ENCODE peak calls at places on chromosomes 11 and 22, in eight cellular contexts. J is kidney, I is progenitor cell of endocrine pancreas, H is fibroblast of lung, F is fibroblast of pulmonary artery, N is Calu3, U is psoas muscle, W is B cell. Q is an unnamed sample.

GRCh38 chr22:28976588-28976987 is 85.0 kb downstream of the C22orf31 start:
- DNase-seq in J (no peak), I (no peak), H (peak; percentile 88), F (peak; percentile 74), N (no peak), U (no peak), W (no peak), Q (no peak)

GRCh38 chr11:2581151-2581930 is 118.5 kb downstream of the KCNQ1OT1 start:
- DNase-seq in J (peak; percentile 67), I (peak; percentile 7), H (no peak), F (no peak), N (no peak), U (peak; percentile 11), W (no peak), Q (peak; percentile 91)

GRCh38 chr11:114233755-114234154 is 62.4 kb upstream of the NNMT start:
- DNase-seq in J (no peak), I (no peak), H (no peak), F (peak; percentile 35), N (no peak), U (no peak), W (no peak), Q (no peak)

GRCh38 chr11:134452026-134452848 is 40.2 kb upstream of the B3GAT1 start:
- DNase-seq in J (no peak), I (no peak), H (no peak), F (no peak), N (no peak), U (no peak), W (no peak), Q (no peak)

GRCh38 chr22:29225422-29226090 is 19.9 kb downstream of the EMID1 start:
- DNase-seq in J (peak; percentile 95), I (no peak), H (peak; percentile 5), F (peak; percentile 22), N (no peak), U (peak; percentile 72), W (no peak), Q (no peak)

GRCh38 chr22:31489632-31490495 is at the start of gene EIF4ENIF1:
- DNase-seq in J (peak; percentile 95), I (peak; percentile 74), H (peak; percentile 86), F (peak; percentile 85), N (peak; percentile 85), U (peak; percentile 91), W (peak; percentile 91), Q (peak; percentile 95)

GRCh38 chr11:92440701-92441338 is 216.2 kb downstream of the FAT3 start:
- DNase-seq in J (no peak), I (no peak), H (peak; percentile 14), F (no peak), N (no peak), U (no peak), W (no peak), Q (no peak)

GRCh38 chr11:94271885-94272372 is 32.5 kb upstream of the IZUMO1R start:
- DNase-seq in J (no peak), I (no peak), H (no peak), F (no peak), N (no peak), U (no peak), W (no peak), Q (no peak)

GRCh38 chr11:65573391-65574146 is 1.2 kb downstream of the FAM89B start:
- DNase-seq in J (peak; percentile 87), I (no peak), H (no peak), F (no peak), N (no peak), U (no peak), W (no peak), Q (no peak)

GRCh38 chr11:17770048-17770652 is 35.6 kb downstream of the KCNC1 start:
- DNase-seq in J (peak; percentile 63), I (peak; percentile 35), H (no peak), F (no peak), N (peak; percentile 43), U (no peak), W (no peak), Q (peak; percentile 78)

GRCh38 chr22:49305215-49305965 is 522.3 kb downstream of the BRD1 start:
- DNase-seq in J (no peak), I (peak; percentile 96), H (no peak), F (peak; percentile 0), N (peak; percentile 75), U (peak; percentile 41), W (peak; percentile 55), Q (peak; percentile 86)

GRCh38 chr11:57249384-57250319 is 12.6 kb upstream of the APLNR start:
- DNase-seq in J (peak; percentile 79), I (peak; percentile 48), H (peak; percentile 38), F (peak; percentile 77), N (peak; percentile 77), U (peak; percentile 65), W (peak; percentile 38), Q (no peak)

GRCh38 chr22:19886605-19887250 is 32.1 kb upstream of the GNB1L start:
- DNase-seq in J (peak; percentile 67), I (no peak), H (peak; percentile 76), F (peak; percentile 37), N (no peak), U (peak; percentile 25), W (peak; percentile 36), Q (peak; percentile 80)

GRCh38 chr11:15185021-15185420 is 70.3 kb downstream of the INSC start:
- DNase-seq in J (no peak), I (no peak), H (no peak), F (no peak), N (no peak), U (no peak), W (no peak), Q (no peak)

GRCh38 chr22:28582806-28583205 is 96.8 kb downstream of the TTC28 start:
- DNase-seq in J (no peak), I (no peak), H (peak; percentile 86), F (peak; percentile 75), N (no peak), U (no peak), W (no peak), Q (no peak)

GRCh38 chr11:132792341-132793140 is 739.8 kb downstream of the OPCML start:
- DNase-seq in J (no peak), I (no peak), H (no peak), F (no peak), N (no peak), U (no peak), W (no peak), Q (no peak)

GRCh38 chr11:71311176-71311925 is 59.0 kb upstream of the SHANK2 start:
- DNase-seq in J (no peak), I (no peak), H (no peak), F (no peak), N (no peak), U (no peak), W (no peak), Q (no peak)

DNA sequence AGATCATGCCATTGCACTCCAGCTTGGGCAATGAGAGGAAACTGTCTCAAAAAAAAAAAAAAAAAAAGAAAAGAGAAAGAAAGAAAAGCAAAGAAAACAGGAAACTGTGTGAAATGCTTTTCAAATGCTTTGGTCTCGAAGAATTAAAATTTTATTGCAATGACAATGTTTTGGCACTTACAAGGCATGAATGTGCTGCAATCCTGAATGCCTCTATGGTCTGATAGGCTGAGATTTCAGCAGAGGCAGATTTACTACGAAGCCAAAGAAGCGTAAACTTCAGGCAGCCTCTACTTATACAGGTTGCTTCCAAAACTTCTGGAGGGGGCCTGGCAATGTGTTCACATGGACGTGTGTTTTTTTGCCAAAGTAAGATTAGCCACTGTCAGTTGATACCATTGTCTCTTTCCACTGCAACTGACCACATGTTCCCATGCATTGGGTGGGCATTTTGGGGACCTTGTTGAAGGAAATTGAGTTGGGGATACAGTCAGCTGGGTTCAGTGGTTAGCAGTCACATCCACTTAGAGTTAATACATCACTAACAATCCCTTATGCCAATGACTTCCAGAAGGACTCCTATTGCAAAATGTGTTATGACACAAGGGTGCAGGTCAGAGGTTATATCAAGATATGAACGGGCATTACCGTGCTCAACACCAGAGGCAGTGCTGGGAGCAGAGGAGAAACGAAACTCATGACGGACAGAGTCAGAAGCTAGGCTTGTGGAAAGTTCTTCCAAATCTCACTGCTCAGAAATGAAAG is 48.8 kb downstream of the ABTB2 start:
- DNase-seq in J (no peak), I (no peak), H (peak; percentile 65), F (peak; percentile 70), N (peak; percentile 34), U (no peak), W (no peak), Q (no peak)
- TF ChIP-seq CTCF in J (no peak), I (no peak), H (no peak), F (no peak), N (no peak), U (no peak), W (no peak), Q (no peak)

DNA sequence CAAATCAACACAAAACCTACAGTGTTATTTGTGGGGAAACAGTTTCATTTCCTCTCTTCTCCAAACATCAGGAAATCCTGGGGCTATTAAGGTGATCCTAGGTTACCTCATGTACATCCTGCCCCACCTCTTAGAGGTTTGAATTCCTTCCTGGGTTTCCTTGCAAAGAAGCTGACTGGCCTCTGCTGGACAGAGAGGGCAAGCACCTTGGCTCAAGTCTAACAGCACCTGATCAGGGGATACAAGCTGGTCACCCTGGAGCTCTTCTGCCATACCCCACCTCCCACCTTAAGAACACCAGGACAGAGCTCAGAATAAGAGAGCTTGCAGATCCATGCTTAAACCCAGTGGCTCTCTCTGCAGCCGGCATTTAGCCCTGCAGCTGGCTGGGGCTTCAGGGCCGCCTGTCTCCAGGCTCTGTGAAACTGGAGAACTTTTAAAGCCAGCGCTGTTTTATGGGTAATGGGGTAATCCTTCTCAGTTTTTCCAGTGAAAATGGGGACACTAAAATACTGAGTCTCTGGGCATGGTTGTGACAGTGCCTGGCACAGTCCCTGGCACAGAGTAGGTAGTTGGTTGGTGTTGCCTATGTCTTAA is 386.6 kb upstream of the NARS2 start:
- DNase-seq in J (no peak), I (no peak), H (peak; percentile 20), F (peak; percentile 34), N (peak; percentile 62), U (no peak), W (no peak), Q (no peak)
- TF ChIP-seq CTCF in J (peak; percentile 69), I (peak; percentile 52), H (peak; percentile 53), F (peak; percentile 53), N (peak; percentile 63), U (peak; percentile 29), W (no peak), Q (peak; percentile 79)

DNA sequence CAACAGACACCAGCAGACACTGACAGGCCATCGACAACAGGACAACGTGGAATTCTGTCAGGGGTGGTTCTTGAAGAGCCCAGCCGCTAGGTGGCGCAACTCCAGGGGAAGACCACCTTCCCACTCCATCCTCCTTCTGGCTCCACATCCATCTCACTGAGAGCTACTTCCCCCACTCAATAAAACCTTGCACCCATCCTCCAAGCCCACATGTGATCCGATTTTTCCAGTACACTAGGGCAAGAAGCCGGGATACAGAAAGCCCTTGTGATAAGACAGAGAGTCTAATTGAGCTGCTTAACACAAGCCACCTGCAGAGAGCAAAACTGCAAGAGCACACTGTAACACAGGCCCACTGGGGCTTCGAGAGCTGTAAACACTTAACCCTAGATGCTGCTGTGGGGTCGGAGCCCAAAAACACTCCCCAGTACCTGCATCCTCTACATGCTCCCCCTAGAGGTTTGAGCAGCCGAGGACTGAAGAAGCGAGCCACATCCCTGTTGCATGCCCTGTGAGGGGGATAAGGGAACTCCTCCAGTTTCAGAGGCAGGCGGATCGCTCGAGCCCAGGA is 11.5 kb upstream of the RAB39A start:
- DNase-seq in J (no peak), I (peak; percentile 15), H (peak; percentile 8), F (peak; percentile 36), N (peak; percentile 48), U (no peak), W (peak; percentile 47), Q (no peak)
- TF ChIP-seq CTCF in J (peak; percentile 25), I (peak; percentile 72), H (peak; percentile 18), F (peak; percentile 71), N (peak; percentile 42), U (no peak), W (peak; percentile 86), Q (peak; percentile 77)

DNA sequence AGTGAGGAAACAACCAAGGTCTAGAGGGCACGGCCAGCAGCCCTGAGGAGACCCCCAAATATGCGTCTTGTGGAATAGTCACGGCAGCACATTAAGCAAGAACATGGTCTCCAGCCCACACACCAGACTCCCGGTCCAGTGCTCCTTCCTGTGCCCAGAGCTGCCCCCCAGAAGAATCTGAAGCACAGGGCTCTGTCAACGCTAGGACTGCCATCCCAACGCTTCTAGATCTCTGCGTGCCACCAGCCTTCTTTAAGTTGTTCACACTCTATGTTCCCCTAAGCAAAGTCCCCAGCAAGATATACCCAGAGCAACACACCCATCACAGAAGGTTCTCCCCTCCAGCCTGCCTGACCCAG is 3.5 kb upstream of the SEC14L2 start:
- DNase-seq in J (no peak), I (no peak), H (no peak), F (no peak), N (no peak), U (no peak), W (no peak), Q (no peak)
- TF ChIP-seq CTCF in J (no peak), I (no peak), H (no peak), F (no peak), N (no peak), U (no peak), W (no peak), Q (no peak)

Q was measured in chondrocyte.